ENCODE peak calls at places on chromosomes 12 and 14, in six cellular contexts. One of them, this sample, is unnamed.

GRCh38 chr14:21455912-21456667 is at the start of gene CHD8:
- DNase-seq in MV-4-11: peak
- DNase-seq in testis: peak
- DNase-seq in astrocyte of the cerebellum: peak
- DNase-seq in nephron progenitor cell: peak
- DNase-seq in stimulated activated CD4-positive, alpha-beta T cell treated with anti-CD3 and anti-CD28 coated beads, Interleukin-4, amount 100 ng/mL, for 4 hours: peak
- DNase-seq in this sample: peak

GRCh38 chr12:70002097-70002911 is 177.3 kb downstream of the MYRFL start:
- DNase-seq in stimulated activated CD4-positive, alpha-beta T cell treated with anti-CD3 and anti-CD28 coated beads, Interleukin-4, amount 100 ng/mL, for 4 hours: no peak
- DNase-seq in MV-4-11: no peak
- DNase-seq in astrocyte of the cerebellum: no peak
- DNase-seq in testis: peak
- DNase-seq in nephron progenitor cell: no peak
- DNase-seq in this sample: no peak

GRCh38 chr12:111766608-111767361 is at the start of gene ALDH2:
- DNase-seq in MV-4-11: no peak
- DNase-seq in nephron progenitor cell: peak
- DNase-seq in astrocyte of the cerebellum: no peak
- DNase-seq in stimulated activated CD4-positive, alpha-beta T cell treated with anti-CD3 and anti-CD28 coated beads, Interleukin-4, amount 100 ng/mL, for 4 hours: peak
- DNase-seq in testis: peak
- DNase-seq in this sample: no peak

GRCh38 chr14:104425171-104425681 is 154.3 kb upstream of the C14orf180 start:
- DNase-seq in testis: no peak
- DNase-seq in nephron progenitor cell: no peak
- DNase-seq in astrocyte of the cerebellum: no peak
- DNase-seq in stimulated activated CD4-positive, alpha-beta T cell treated with anti-CD3 and anti-CD28 coated beads, Interleukin-4, amount 100 ng/mL, for 4 hours: no peak
- DNase-seq in MV-4-11: no peak
- DNase-seq in this sample: no peak

GRCh38 chr12:103994235-103994634 is 28.6 kb downstream of the TDG start:
- DNase-seq in astrocyte of the cerebellum: no peak
- DNase-seq in stimulated activated CD4-positive, alpha-beta T cell treated with anti-CD3 and anti-CD28 coated beads, Interleukin-4, amount 100 ng/mL, for 4 hours: no peak
- DNase-seq in nephron progenitor cell: no peak
- DNase-seq in testis: no peak
- DNase-seq in MV-4-11: no peak
- DNase-seq in this sample: no peak

GRCh38 chr12:121697093-121697698 is 15.4 kb upstream of the TMEM120B start:
- DNase-seq in stimulated activated CD4-positive, alpha-beta T cell treated with anti-CD3 and anti-CD28 coated beads, Interleukin-4, amount 100 ng/mL, for 4 hours: no peak
- DNase-seq in testis: no peak
- DNase-seq in MV-4-11: peak
- DNase-seq in nephron progenitor cell: no peak
- DNase-seq in astrocyte of the cerebellum: peak
- DNase-seq in this sample: no peak

GRCh38 chr12:91663331-91663998 is 480.8 kb upstream of the DCN start:
- DNase-seq in nephron progenitor cell: no peak
- DNase-seq in testis: no peak
- DNase-seq in astrocyte of the cerebellum: no peak
- DNase-seq in stimulated activated CD4-positive, alpha-beta T cell treated with anti-CD3 and anti-CD28 coated beads, Interleukin-4, amount 100 ng/mL, for 4 hours: no peak
- DNase-seq in MV-4-11: no peak
- DNase-seq in this sample: no peak

GRCh38 chr12:2429032-2429431 is 365.7 kb upstream of the FKBP4 start:
- DNase-seq in MV-4-11: no peak
- DNase-seq in testis: no peak
- DNase-seq in stimulated activated CD4-positive, alpha-beta T cell treated with anti-CD3 and anti-CD28 coated beads, Interleukin-4, amount 100 ng/mL, for 4 hours: no peak
- DNase-seq in nephron progenitor cell: no peak
- DNase-seq in astrocyte of the cerebellum: no peak
- DNase-seq in this sample: peak

GRCh38 chr12:121858662-121859572 is at the start of gene HPD:
- DNase-seq in astrocyte of the cerebellum: peak
- DNase-seq in testis: peak
- DNase-seq in stimulated activated CD4-positive, alpha-beta T cell treated with anti-CD3 and anti-CD28 coated beads, Interleukin-4, amount 100 ng/mL, for 4 hours: no peak
- DNase-seq in MV-4-11: no peak
- DNase-seq in nephron progenitor cell: peak
- DNase-seq in this sample: peak

GRCh38 chr14:86404425-86404824 is 874.5 kb downstream of the FLRT2 start:
- DNase-seq in nephron progenitor cell: no peak
- DNase-seq in stimulated activated CD4-positive, alpha-beta T cell treated with anti-CD3 and anti-CD28 coated beads, Interleukin-4, amount 100 ng/mL, for 4 hours: no peak
- DNase-seq in astrocyte of the cerebellum: no peak
- DNase-seq in testis: no peak
- DNase-seq in MV-4-11: no peak
- DNase-seq in this sample: no peak

GRCh38 chr14:63713765-63714164 is 14.1 kb downstream of the SGPP1 start:
- DNase-seq in astrocyte of the cerebellum: peak
- DNase-seq in testis: no peak
- DNase-seq in MV-4-11: no peak
- DNase-seq in nephron progenitor cell: no peak
- DNase-seq in stimulated activated CD4-positive, alpha-beta T cell treated with anti-CD3 and anti-CD28 coated beads, Interleukin-4, amount 100 ng/mL, for 4 hours: no peak
- DNase-seq in this sample: peak

GRCh38 chr12:50087995-50088394 is 2.9 kb downstream of the SMARCD1 start:
- DNase-seq in nephron progenitor cell: no peak
- DNase-seq in stimulated activated CD4-positive, alpha-beta T cell treated with anti-CD3 and anti-CD28 coated beads, Interleukin-4, amount 100 ng/mL, for 4 hours: no peak
- DNase-seq in testis: no peak
- DNase-seq in astrocyte of the cerebellum: no peak
- DNase-seq in MV-4-11: no peak
- DNase-seq in this sample: no peak

GRCh38 chr12:132103542-132104308 is 40.4 kb downstream of the DDX51 start:
- DNase-seq in MV-4-11: no peak
- DNase-seq in testis: no peak
- DNase-seq in nephron progenitor cell: no peak
- DNase-seq in astrocyte of the cerebellum: no peak
- DNase-seq in stimulated activated CD4-positive, alpha-beta T cell treated with anti-CD3 and anti-CD28 coated beads, Interleukin-4, amount 100 ng/mL, for 4 hours: no peak
- DNase-seq in this sample: no peak

GRCh38 chr12:131511391-131511802 is 199.5 kb upstream of the SFSWAP start:
- DNase-seq in MV-4-11: peak
- DNase-seq in nephron progenitor cell: no peak
- DNase-seq in stimulated activated CD4-positive, alpha-beta T cell treated with anti-CD3 and anti-CD28 coated beads, Interleukin-4, amount 100 ng/mL, for 4 hours: peak
- DNase-seq in testis: no peak
- DNase-seq in astrocyte of the cerebellum: no peak
- DNase-seq in this sample: no peak

GRCh38 chr14:24325963-24326362 is 8.9 kb downstream of the ADCY4 start:
- DNase-seq in testis: no peak
- DNase-seq in MV-4-11: no peak
- DNase-seq in stimulated activated CD4-positive, alpha-beta T cell treated with anti-CD3 and anti-CD28 coated beads, Interleukin-4, amount 100 ng/mL, for 4 hours: no peak
- DNase-seq in astrocyte of the cerebellum: no peak
- DNase-seq in nephron progenitor cell: no peak
- DNase-seq in this sample: no peak

GRCh38 chr12:65648461-65648860 is 175.8 kb upstream of the HMGA2 start:
- DNase-seq in nephron progenitor cell: no peak
- DNase-seq in testis: no peak
- DNase-seq in MV-4-11: no peak
- DNase-seq in stimulated activated CD4-positive, alpha-beta T cell treated with anti-CD3 and anti-CD28 coated beads, Interleukin-4, amount 100 ng/mL, for 4 hours: no peak
- DNase-seq in astrocyte of the cerebellum: no peak
- DNase-seq in this sample: no peak

GRCh38 chr12:133130808-133131128 is 341 bp downstream of the ZNF10 start:
- DNase-seq in stimulated activated CD4-positive, alpha-beta T cell treated with anti-CD3 and anti-CD28 coated beads, Interleukin-4, amount 100 ng/mL, for 4 hours: peak
- DNase-seq in nephron progenitor cell: peak
- DNase-seq in testis: peak
- DNase-seq in astrocyte of the cerebellum: no peak
- DNase-seq in MV-4-11: no peak
- DNase-seq in this sample: no peak

GRCh38 chr14:37584211-37585100 is 10.6 kb downstream of the FOXA1 start:
- DNase-seq in astrocyte of the cerebellum: no peak
- DNase-seq in stimulated activated CD4-positive, alpha-beta T cell treated with anti-CD3 and anti-CD28 coated beads, Interleukin-4, amount 100 ng/mL, for 4 hours: no peak
- DNase-seq in nephron progenitor cell: peak
- DNase-seq in testis: no peak
- DNase-seq in MV-4-11: no peak
- DNase-seq in this sample: no peak

GRCh38 chr12:52870361-52871290 is 21.8 kb upstream of the KRT78 start:
- DNase-seq in testis: peak
- DNase-seq in astrocyte of the cerebellum: no peak
- DNase-seq in nephron progenitor cell: peak
- DNase-seq in stimulated activated CD4-positive, alpha-beta T cell treated with anti-CD3 and anti-CD28 coated beads, Interleukin-4, amount 100 ng/mL, for 4 hours: peak
- DNase-seq in MV-4-11: peak
- DNase-seq in this sample: no peak

GRCh38 chr12:79555006-79555925 is 135.5 kb downstream of the PAWR start:
- DNase-seq in stimulated activated CD4-positive, alpha-beta T cell treated with anti-CD3 and anti-CD28 coated beads, Interleukin-4, amount 100 ng/mL, for 4 hours: no peak
- DNase-seq in testis: no peak
- DNase-seq in astrocyte of the cerebellum: peak
- DNase-seq in MV-4-11: no peak
- DNase-seq in nephron progenitor cell: no peak
- DNase-seq in this sample: no peak

GRCh38 chr12:47943492-47944359 is 19.7 kb upstream of the TMEM106C start:
- DNase-seq in stimulated activated CD4-positive, alpha-beta T cell treated with anti-CD3 and anti-CD28 coated beads, Interleukin-4, amount 100 ng/mL, for 4 hours: no peak
- DNase-seq in nephron progenitor cell: no peak
- DNase-seq in astrocyte of the cerebellum: no peak
- DNase-seq in testis: no peak
- DNase-seq in MV-4-11: no peak
- DNase-seq in this sample: no peak

GRCh38 chr14:77033622-77034521 is 5.4 kb upstream of the IRF2BPL start:
- DNase-seq in astrocyte of the cerebellum: no peak
- DNase-seq in testis: peak
- DNase-seq in MV-4-11: peak
- DNase-seq in stimulated activated CD4-positive, alpha-beta T cell treated with anti-CD3 and anti-CD28 coated beads, Interleukin-4, amount 100 ng/mL, for 4 hours: peak
- DNase-seq in nephron progenitor cell: peak
- DNase-seq in this sample: no peak

GRCh38 chr14:56237398-56237797 is 119.2 kb downstream of the PELI2 start:
- DNase-seq in stimulated activated CD4-positive, alpha-beta T cell treated with anti-CD3 and anti-CD28 coated beads, Interleukin-4, amount 100 ng/mL, for 4 hours: no peak
- DNase-seq in MV-4-11: peak
- DNase-seq in nephron progenitor cell: no peak
- DNase-seq in testis: no peak
- DNase-seq in astrocyte of the cerebellum: no peak
- DNase-seq in this sample: no peak

GRCh38 chr14:104450811-104451401 is 128.7 kb upstream of the C14orf180 start:
- DNase-seq in testis: peak
- DNase-seq in MV-4-11: no peak
- DNase-seq in nephron progenitor cell: no peak
- DNase-seq in stimulated activated CD4-positive, alpha-beta T cell treated with anti-CD3 and anti-CD28 coated beads, Interleukin-4, amount 100 ng/mL, for 4 hours: no peak
- DNase-seq in astrocyte of the cerebellum: no peak
- DNase-seq in this sample: no peak

GRCh38 chr12:97560359-97560758 is 97.8 kb downstream of the RMST start:
- DNase-seq in astrocyte of the cerebellum: no peak
- DNase-seq in stimulated activated CD4-positive, alpha-beta T cell treated with anti-CD3 and anti-CD28 coated beads, Interleukin-4, amount 100 ng/mL, for 4 hours: no peak
- DNase-seq in MV-4-11: no peak
- DNase-seq in testis: no peak
- DNase-seq in nephron progenitor cell: no peak
- DNase-seq in this sample: no peak

GRCh38 chr12:12880537-12880936 is 10.8 kb upstream of the GPRC5A start:
- DNase-seq in stimulated activated CD4-positive, alpha-beta T cell treated with anti-CD3 and anti-CD28 coated beads, Interleukin-4, amount 100 ng/mL, for 4 hours: no peak
- DNase-seq in testis: no peak
- DNase-seq in MV-4-11: peak
- DNase-seq in astrocyte of the cerebellum: no peak
- DNase-seq in nephron progenitor cell: no peak
- DNase-seq in this sample: no peak

GRCh38 chr14:77007975-77008421 is 20.5 kb downstream of the IRF2BPL start:
- DNase-seq in testis: no peak
- DNase-seq in nephron progenitor cell: no peak
- DNase-seq in stimulated activated CD4-positive, alpha-beta T cell treated with anti-CD3 and anti-CD28 coated beads, Interleukin-4, amount 100 ng/mL, for 4 hours: no peak
- DNase-seq in astrocyte of the cerebellum: no peak
- DNase-seq in MV-4-11: no peak
- DNase-seq in this sample: no peak

GRCh38 chr14:74085047-74085637 is 386 bp downstream of the LIN52 start:
- DNase-seq in nephron progenitor cell: peak
- DNase-seq in astrocyte of the cerebellum: no peak
- DNase-seq in MV-4-11: peak
- DNase-seq in testis: no peak
- DNase-seq in stimulated activated CD4-positive, alpha-beta T cell treated with anti-CD3 and anti-CD28 coated beads, Interleukin-4, amount 100 ng/mL, for 4 hours: no peak
- DNase-seq in this sample: no peak

GRCh38 chr14:29558516-29558915 is 369.1 kb downstream of the PRKD1 start:
- DNase-seq in nephron progenitor cell: no peak
- DNase-seq in MV-4-11: no peak
- DNase-seq in testis: no peak
- DNase-seq in astrocyte of the cerebellum: no peak
- DNase-seq in stimulated activated CD4-positive, alpha-beta T cell treated with anti-CD3 and anti-CD28 coated beads, Interleukin-4, amount 100 ng/mL, for 4 hours: no peak
- DNase-seq in this sample: no peak

GRCh38 chr12:122729583-122730214 is 945 bp downstream of the HCAR1 start:
- DNase-seq in astrocyte of the cerebellum: no peak
- DNase-seq in MV-4-11: no peak
- DNase-seq in nephron progenitor cell: no peak
- DNase-seq in testis: no peak
- DNase-seq in stimulated activated CD4-positive, alpha-beta T cell treated with anti-CD3 and anti-CD28 coated beads, Interleukin-4, amount 100 ng/mL, for 4 hours: no peak
- DNase-seq in this sample: no peak

GRCh38 chr14:104536942-104537612 is 42.5 kb upstream of the C14orf180 start:
- DNase-seq in nephron progenitor cell: no peak
- DNase-seq in testis: peak
- DNase-seq in astrocyte of the cerebellum: no peak
- DNase-seq in MV-4-11: no peak
- DNase-seq in stimulated activated CD4-positive, alpha-beta T cell treated with anti-CD3 and anti-CD28 coated beads, Interleukin-4, amount 100 ng/mL, for 4 hours: no peak
- DNase-seq in this sample: peak

GRCh38 chr12:42143401-42144173 is 1.1 kb downstream of the GXYLT1 start:
- DNase-seq in nephron progenitor cell: no peak
- DNase-seq in stimulated activated CD4-positive, alpha-beta T cell treated with anti-CD3 and anti-CD28 coated beads, Interleukin-4, amount 100 ng/mL, for 4 hours: no peak
- DNase-seq in MV-4-11: no peak
- DNase-seq in testis: no peak
- DNase-seq in astrocyte of the cerebellum: no peak
- DNase-seq in this sample: no peak

GRCh38 chr12:73798523-73798922 is 739.1 kb upstream of the ATXN7L3B start:
- DNase-seq in astrocyte of the cerebellum: no peak
- DNase-seq in nephron progenitor cell: no peak
- DNase-seq in testis: no peak
- DNase-seq in MV-4-11: no peak
- DNase-seq in stimulated activated CD4-positive, alpha-beta T cell treated with anti-CD3 and anti-CD28 coated beads, Interleukin-4, amount 100 ng/mL, for 4 hours: no peak
- DNase-seq in this sample: no peak

GRCh38 chr14:37596790-37597189 is 1.4 kb downstream of the TTC6 start:
- DNase-seq in MV-4-11: no peak
- DNase-seq in nephron progenitor cell: no peak
- DNase-seq in stimulated activated CD4-positive, alpha-beta T cell treated with anti-CD3 and anti-CD28 coated beads, Interleukin-4, amount 100 ng/mL, for 4 hours: no peak
- DNase-seq in testis: no peak
- DNase-seq in astrocyte of the cerebellum: no peak
- DNase-seq in this sample: no peak

GRCh38 chr14:86990396-86990795 is 1002.6 kb downstream of the GALC start:
- DNase-seq in stimulated activated CD4-positive, alpha-beta T cell treated with anti-CD3 and anti-CD28 coated beads, Interleukin-4, amount 100 ng/mL, for 4 hours: no peak
- DNase-seq in MV-4-11: no peak
- DNase-seq in astrocyte of the cerebellum: no peak
- DNase-seq in testis: no peak
- DNase-seq in nephron progenitor cell: no peak
- DNase-seq in this sample: no peak

GRCh38 chr12:106601548-106601947 is 18.7 kb downstream of the RFX4 start:
- DNase-seq in stimulated activated CD4-positive, alpha-beta T cell treated with anti-CD3 and anti-CD28 coated beads, Interleukin-4, amount 100 ng/mL, for 4 hours: no peak
- DNase-seq in MV-4-11: no peak
- DNase-seq in nephron progenitor cell: peak
- DNase-seq in astrocyte of the cerebellum: no peak
- DNase-seq in testis: no peak
- DNase-seq in this sample: no peak

GRCh38 chr12:41919526-41920305 is 225.0 kb downstream of the GXYLT1 start:
- DNase-seq in nephron progenitor cell: no peak
- DNase-seq in astrocyte of the cerebellum: no peak
- DNase-seq in testis: no peak
- DNase-seq in MV-4-11: no peak
- DNase-seq in stimulated activated CD4-positive, alpha-beta T cell treated with anti-CD3 and anti-CD28 coated beads, Interleukin-4, amount 100 ng/mL, for 4 hours: no peak
- DNase-seq in this sample: no peak

GRCh38 chr12:54197037-54197909 is 8.5 kb upstream of the SMUG1 start:
- DNase-seq in MV-4-11: peak
- DNase-seq in testis: no peak
- DNase-seq in stimulated activated CD4-positive, alpha-beta T cell treated with anti-CD3 and anti-CD28 coated beads, Interleukin-4, amount 100 ng/mL, for 4 hours: no peak
- DNase-seq in astrocyte of the cerebellum: no peak
- DNase-seq in nephron progenitor cell: peak
- DNase-seq in this sample: no peak

GRCh38 chr14:80996049-80996901 is 40.9 kb downstream of the TSHR start:
- DNase-seq in astrocyte of the cerebellum: peak
- DNase-seq in nephron progenitor cell: peak
- DNase-seq in testis: peak
- DNase-seq in MV-4-11: peak
- DNase-seq in stimulated activated CD4-positive, alpha-beta T cell treated with anti-CD3 and anti-CD28 coated beads, Interleukin-4, amount 100 ng/mL, for 4 hours: no peak
- DNase-seq in this sample: peak

GRCh38 chr14:105053996-105054395 is 11.2 kb downstream of the GPR132 start:
- DNase-seq in MV-4-11: no peak
- DNase-seq in nephron progenitor cell: no peak
- DNase-seq in testis: no peak
- DNase-seq in astrocyte of the cerebellum: no peak
- DNase-seq in stimulated activated CD4-positive, alpha-beta T cell treated with anti-CD3 and anti-CD28 coated beads, Interleukin-4, amount 100 ng/mL, for 4 hours: no peak
- DNase-seq in this sample: no peak